ENCODE peak calls at places on chromosomes 1 and 21, in seven cellular contexts. One of them, this sample, is unnamed.

GRCh38 chr1:2317230-2318065 is 73.9 kb downstream of the MORN1 start:
- DNase-seq in BJ: no peak
- DNase-seq in astrocyte: no peak
- DNase-seq in body of pancreas: no peak
- DNase-seq in uterus: no peak
- DNase-seq in psoas muscle: no peak
- DNase-seq in left ventricle myocardium inferior: no peak
- DNase-seq in this sample: no peak

GRCh38 chr1:38815903-38816627 is 43.5 kb downstream of the RRAGC start:
- DNase-seq in BJ: no peak
- DNase-seq in astrocyte: no peak
- DNase-seq in body of pancreas: no peak
- DNase-seq in uterus: no peak
- DNase-seq in psoas muscle: no peak
- DNase-seq in left ventricle myocardium inferior: no peak
- DNase-seq in this sample: no peak

GRCh38 chr1:93827128-93827527 is 51.9 kb downstream of the DNTTIP2 start:
- DNase-seq in BJ: no peak
- DNase-seq in astrocyte: no peak
- DNase-seq in body of pancreas: no peak
- DNase-seq in uterus: no peak
- DNase-seq in psoas muscle: no peak
- DNase-seq in left ventricle myocardium inferior: no peak
- DNase-seq in this sample: no peak

GRCh38 chr1:2275796-2276536 is 47.8 kb downstream of the SKI start:
- DNase-seq in BJ: no peak
- DNase-seq in astrocyte: peak
- DNase-seq in body of pancreas: no peak
- DNase-seq in uterus: peak
- DNase-seq in psoas muscle: peak
- DNase-seq in left ventricle myocardium inferior: no peak
- DNase-seq in this sample: no peak

GRCh38 chr1:207020016-207020708 is 12.4 kb downstream of the C1orf116 start:
- DNase-seq in BJ: no peak
- DNase-seq in astrocyte: no peak
- DNase-seq in body of pancreas: no peak
- DNase-seq in uterus: no peak
- DNase-seq in psoas muscle: no peak
- DNase-seq in left ventricle myocardium inferior: no peak
- DNase-seq in this sample: no peak

GRCh38 chr1:46198026-46198826 is at the start of gene POMGNT1:
- DNase-seq in BJ: no peak
- DNase-seq in astrocyte: no peak
- DNase-seq in body of pancreas: peak
- DNase-seq in uterus: no peak
- DNase-seq in psoas muscle: peak
- DNase-seq in left ventricle myocardium inferior: peak
- DNase-seq in this sample: peak

GRCh38 chr1:9836632-9836960 is 12.8 kb upstream of the CLSTN1 start:
- DNase-seq in BJ: no peak
- DNase-seq in astrocyte: no peak
- DNase-seq in body of pancreas: no peak
- DNase-seq in uterus: peak
- DNase-seq in psoas muscle: no peak
- DNase-seq in left ventricle myocardium inferior: no peak
- DNase-seq in this sample: no peak

GRCh38 chr1:10755977-10756521 is 40.4 kb downstream of the CASZ1 start:
- DNase-seq in BJ: no peak
- DNase-seq in astrocyte: no peak
- DNase-seq in body of pancreas: no peak
- DNase-seq in uterus: peak
- DNase-seq in psoas muscle: peak
- DNase-seq in left ventricle myocardium inferior: peak
- DNase-seq in this sample: no peak

GRCh38 chr1:75632350-75632949 is 21.5 kb upstream of the SLC44A5 start:
- DNase-seq in BJ: no peak
- DNase-seq in astrocyte: peak
- DNase-seq in body of pancreas: no peak
- DNase-seq in uterus: no peak
- DNase-seq in psoas muscle: no peak
- DNase-seq in left ventricle myocardium inferior: no peak
- DNase-seq in this sample: no peak

GRCh38 chr1:65323246-65323645 is 13.9 kb downstream of the DNAJC6 start:
- DNase-seq in BJ: no peak
- DNase-seq in astrocyte: no peak
- DNase-seq in body of pancreas: no peak
- DNase-seq in uterus: no peak
- DNase-seq in psoas muscle: no peak
- DNase-seq in left ventricle myocardium inferior: no peak
- DNase-seq in this sample: no peak

GRCh38 chr1:150151291-150152181 is 1.8 kb downstream of the PLEKHO1 start:
- DNase-seq in BJ: no peak
- DNase-seq in astrocyte: no peak
- DNase-seq in body of pancreas: no peak
- DNase-seq in uterus: peak
- DNase-seq in psoas muscle: peak
- DNase-seq in left ventricle myocardium inferior: no peak
- DNase-seq in this sample: no peak

GRCh38 chr21:42425603-42425985 is 21.9 kb downstream of the UBASH3A start:
- DNase-seq in BJ: no peak
- DNase-seq in astrocyte: no peak
- DNase-seq in body of pancreas: no peak
- DNase-seq in uterus: no peak
- DNase-seq in psoas muscle: no peak
- DNase-seq in left ventricle myocardium inferior: no peak
- DNase-seq in this sample: no peak
- H3K4me3 ChIP-seq in BJ: no peak
- H3K4me3 ChIP-seq in astrocyte: no peak
- H3K4me3 ChIP-seq in body of pancreas: no peak
- H3K4me3 ChIP-seq in uterus: no peak
- H3K4me3 ChIP-seq in psoas muscle: no peak
- H3K4me3 ChIP-seq in left ventricle myocardium inferior: no peak
- H3K4me3 ChIP-seq in this sample: no peak

GRCh38 chr1:121546830-121547680 is 362.3 kb downstream of the SRGAP2C start:
- DNase-seq in BJ: peak
- DNase-seq in astrocyte: peak
- DNase-seq in body of pancreas: no peak
- DNase-seq in uterus: no peak
- DNase-seq in psoas muscle: no peak
- DNase-seq in left ventricle myocardium inferior: no peak
- DNase-seq in this sample: no peak
- TF ChIP-seq CTCF in BJ: no peak
- TF ChIP-seq CTCF in astrocyte: no peak
- TF ChIP-seq CTCF in body of pancreas: no peak
- TF ChIP-seq CTCF in uterus: no peak
- TF ChIP-seq CTCF in psoas muscle: no peak
- TF ChIP-seq CTCF in left ventricle myocardium inferior: no peak
- TF ChIP-seq CTCF in this sample: no peak

GRCh38 chr1:234499119-234500039 is 20.4 kb upstream of the TARBP1 start:
- DNase-seq in BJ: no peak
- DNase-seq in astrocyte: peak
- DNase-seq in body of pancreas: peak
- DNase-seq in uterus: peak
- DNase-seq in psoas muscle: peak
- DNase-seq in left ventricle myocardium inferior: peak
- DNase-seq in this sample: peak

GRCh38 chr1:234494049-234494448 is 15.1 kb upstream of the TARBP1 start:
- DNase-seq in BJ: no peak
- DNase-seq in astrocyte: no peak
- DNase-seq in body of pancreas: no peak
- DNase-seq in uterus: no peak
- DNase-seq in psoas muscle: no peak
- DNase-seq in left ventricle myocardium inferior: no peak
- DNase-seq in this sample: no peak

GRCh38 chr1:234498448-234499118 is 19.6 kb upstream of the TARBP1 start:
- DNase-seq in BJ: no peak
- DNase-seq in astrocyte: no peak
- DNase-seq in body of pancreas: no peak
- DNase-seq in uterus: no peak
- DNase-seq in psoas muscle: no peak
- DNase-seq in left ventricle myocardium inferior: no peak
- DNase-seq in this sample: no peak

GRCh38 chr1:234497589-234497988 is 18.6 kb upstream of the TARBP1 start:
- DNase-seq in BJ: no peak
- DNase-seq in astrocyte: no peak
- DNase-seq in body of pancreas: no peak
- DNase-seq in uterus: no peak
- DNase-seq in psoas muscle: no peak
- DNase-seq in left ventricle myocardium inferior: no peak
- DNase-seq in this sample: no peak

GRCh38 chr1:234495231-234495990 is 16.4 kb upstream of the TARBP1 start:
- DNase-seq in BJ: peak
- DNase-seq in astrocyte: peak
- DNase-seq in body of pancreas: no peak
- DNase-seq in uterus: no peak
- DNase-seq in psoas muscle: no peak
- DNase-seq in left ventricle myocardium inferior: no peak
- DNase-seq in this sample: no peak
- H3K4me3 ChIP-seq in BJ: peak
- H3K4me3 ChIP-seq in astrocyte: peak
- H3K4me3 ChIP-seq in body of pancreas: no peak
- H3K4me3 ChIP-seq in uterus: no peak
- H3K4me3 ChIP-seq in psoas muscle: peak
- H3K4me3 ChIP-seq in left ventricle myocardium inferior: no peak
- H3K4me3 ChIP-seq in this sample: no peak

GRCh38 chr1:182974792-182975191 is 21.8 kb upstream of the SHCBP1L start:
- DNase-seq in BJ: no peak
- DNase-seq in astrocyte: no peak
- DNase-seq in body of pancreas: no peak
- DNase-seq in uterus: no peak
- DNase-seq in psoas muscle: no peak
- DNase-seq in left ventricle myocardium inferior: no peak
- DNase-seq in this sample: no peak
- TF ChIP-seq CTCF in BJ: no peak
- TF ChIP-seq CTCF in astrocyte: no peak
- TF ChIP-seq CTCF in body of pancreas: no peak
- TF ChIP-seq CTCF in uterus: no peak
- TF ChIP-seq CTCF in psoas muscle: no peak
- TF ChIP-seq CTCF in left ventricle myocardium inferior: no peak
- TF ChIP-seq CTCF in this sample: no peak

GRCh38 chr21:34202553-34203332 is 129.4 kb downstream of the MRPS6 start:
- DNase-seq in BJ: no peak
- DNase-seq in astrocyte: no peak
- DNase-seq in body of pancreas: no peak
- DNase-seq in uterus: peak
- DNase-seq in psoas muscle: peak
- DNase-seq in left ventricle myocardium inferior: peak
- DNase-seq in this sample: no peak
- H3K4me3 ChIP-seq in BJ: no peak
- H3K4me3 ChIP-seq in astrocyte: peak
- H3K4me3 ChIP-seq in body of pancreas: no peak
- H3K4me3 ChIP-seq in uterus: peak
- H3K4me3 ChIP-seq in psoas muscle: peak
- H3K4me3 ChIP-seq in left ventricle myocardium inferior: peak
- H3K4me3 ChIP-seq in this sample: no peak

GRCh38 chr1:50929376-50929958 is 30.6 kb downstream of the FAF1 start:
- DNase-seq in BJ: no peak
- DNase-seq in astrocyte: peak
- DNase-seq in body of pancreas: no peak
- DNase-seq in uterus: no peak
- DNase-seq in psoas muscle: no peak
- DNase-seq in left ventricle myocardium inferior: no peak
- DNase-seq in this sample: no peak
- TF ChIP-seq CTCF in BJ: peak
- TF ChIP-seq CTCF in astrocyte: peak
- TF ChIP-seq CTCF in body of pancreas: peak
- TF ChIP-seq CTCF in uterus: peak
- TF ChIP-seq CTCF in psoas muscle: peak
- TF ChIP-seq CTCF in left ventricle myocardium inferior: peak
- TF ChIP-seq CTCF in this sample: peak

DNA sequence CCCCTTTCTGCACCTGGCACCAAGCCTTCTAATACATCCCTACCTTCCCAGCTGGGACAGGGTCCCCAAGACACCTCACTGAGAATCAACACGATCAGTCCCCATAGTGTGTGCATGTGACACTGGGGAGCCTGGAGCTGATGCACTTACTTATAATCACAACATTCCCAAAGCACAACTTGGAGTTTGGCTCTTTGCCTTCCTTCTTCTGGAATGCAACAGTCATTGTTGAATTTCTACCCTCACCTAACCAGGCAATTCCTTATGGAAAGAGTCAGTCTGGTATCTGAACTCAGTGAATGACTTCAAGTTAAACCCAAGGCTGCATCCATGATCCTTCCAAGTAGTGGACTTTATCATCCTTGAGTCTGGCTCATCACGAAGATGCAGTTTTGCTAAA is 86.1 kb downstream of the DSCAM start:
- DNase-seq in BJ: peak
- DNase-seq in astrocyte: peak
- DNase-seq in body of pancreas: no peak
- DNase-seq in uterus: no peak
- DNase-seq in psoas muscle: no peak
- DNase-seq in left ventricle myocardium inferior: no peak
- DNase-seq in this sample: no peak
- H3K4me3 ChIP-seq in BJ: no peak
- H3K4me3 ChIP-seq in astrocyte: no peak
- H3K4me3 ChIP-seq in body of pancreas: no peak
- H3K4me3 ChIP-seq in uterus: no peak
- H3K4me3 ChIP-seq in psoas muscle: no peak
- H3K4me3 ChIP-seq in left ventricle myocardium inferior: no peak
- H3K4me3 ChIP-seq in this sample: no peak

This sample was measured in dorsolateral prefrontal cortex.